ENCODE peak calls at places on chromosomes 6 and 20, in eight cellular contexts. L is HepG2, M is NCI-H1417, K is SK-MEL-5, Q is nephron progenitor cell, D is T-helper 9 cell, U is NCI-H1105, I is adrenal gland. V is an unnamed sample.

GRCh38 chr6:150848400-150848799 is 17.1 kb upstream of the MTHFD1L start:
- DNase-seq in L (no peak), M (no peak), K (no peak), Q (no peak), D (no peak), U (no peak), I (no peak), V (no peak)

GRCh38 chr6:53119349-53119748 is 29.3 kb downstream of the GCM1 start:
- DNase-seq in L (peak), M (no peak), K (no peak), Q (no peak), D (no peak), U (no peak), I (no peak), V (no peak)

GRCh38 chr6:1396952-1397868 is 7.8 kb downstream of the FOXF2 start:
- DNase-seq in L (peak), M (peak), K (peak), Q (peak), D (peak), U (peak), I (peak), V (peak)

GRCh38 chr6:32832535-32832934 is 6.0 kb downstream of the TAP2 start:
- DNase-seq in L (no peak), M (no peak), K (no peak), Q (no peak), D (no peak), U (no peak), I (no peak), V (no peak)

GRCh38 chr20:46139908-46140482 is 21.9 kb downstream of the CD40 start:
- DNase-seq in L (no peak), M (peak), K (no peak), Q (no peak), D (no peak), U (peak), I (no peak), V (no peak)

GRCh38 chr6:112251170-112251945 is 3.0 kb downstream of the LAMA4 start:
- DNase-seq in L (no peak), M (no peak), K (no peak), Q (no peak), D (no peak), U (no peak), I (no peak), V (no peak)

GRCh38 chr6:1658212-1659005 is 48.7 kb downstream of the FOXC1 start:
- DNase-seq in L (no peak), M (no peak), K (no peak), Q (no peak), D (no peak), U (no peak), I (no peak), V (no peak)

GRCh38 chr6:119467478-119468081 is 118.0 kb upstream of the MAN1A1 start:
- DNase-seq in L (no peak), M (no peak), K (no peak), Q (no peak), D (no peak), U (no peak), I (no peak), V (no peak)

GRCh38 chr6:109482913-109483743 is at the start of gene ZBTB24:
- DNase-seq in L (peak), M (peak), K (peak), Q (peak), D (peak), U (peak), I (peak), V (peak)

GRCh38 chr20:23268792-23269354 is 81.7 kb upstream of the NXT1 start:
- DNase-seq in L (peak), M (no peak), K (no peak), Q (no peak), D (no peak), U (no peak), I (no peak), V (no peak)

GRCh38 chr20:57048027-57048869 is 218.2 kb downstream of the BMP7 start:
- DNase-seq in L (peak), M (peak), K (peak), Q (peak), D (no peak), U (no peak), I (peak), V (no peak)

GRCh38 chr20:63321148-63321831 is 28.3 kb downstream of the COL20A1 start:
- DNase-seq in L (no peak), M (no peak), K (no peak), Q (no peak), D (no peak), U (no peak), I (no peak), V (no peak)

GRCh38 chr20:15061061-15061430 is 723.6 kb upstream of the FLRT3 start:
- DNase-seq in L (peak), M (no peak), K (no peak), Q (no peak), D (no peak), U (no peak), I (no peak), V (no peak)

GRCh38 chr6:41568585-41569384 is 22.6 kb downstream of the FOXP4 start:
- DNase-seq in L (peak), M (peak), K (no peak), Q (no peak), D (no peak), U (no peak), I (no peak), V (no peak)

GRCh38 chr20:49887251-49887827 is 28.0 kb downstream of the SPATA2 start:
- DNase-seq in L (no peak), M (no peak), K (peak), Q (no peak), D (no peak), U (no peak), I (peak), V (no peak)

GRCh38 chr20:49426873-49427272 is 55.6 kb downstream of the KCNB1 start:
- DNase-seq in L (no peak), M (no peak), K (no peak), Q (no peak), D (no peak), U (no peak), I (no peak), V (no peak)

V was measured in NK-92 treated with Interleukin-12 subunit alpha and Interleukin-12 subunit beta, amount 100 ng/mL, for 24 hours.